ENCODE peak calls at places on chromosomes 7 and 10, in ten cellular contexts. Z is Peyer's patch; E is progenitor cell of endocrine pancreas; R is stimulated activated naive CD8-positive, alpha-beta T cell treated with anti-CD3 and anti-CD28 coated beads, Interleukin-15, Interleukin-2, amounts not matched to agents 100 U/mL and 50 U/mL, for 24 hours; P is anterior cingulate cortex; C is activated effector memory CD4-positive, alpha-beta T cell treated with anti-CD3 and anti-CD28 coated beads, Interleukin-2, amount 50 U/mL, for 16 hours; T is OCI-LY7; Y is activated CD4-positive, alpha-beta T cell treated with anti-CD3 and anti-CD28 coated beads, Interleukin-2, amount 50 U/mL, for 48 hours; U is stimulated activated CD4-positive, alpha-beta T cell treated with anti-CD3 and anti-CD28 coated beads, TNF-alpha, amount 100 ng/mL, for 1 hour; X is activated CD8-positive, alpha-beta memory T cell treated with anti-CD3 and anti-CD28 coated beads, Interleukin-2, amount 50 U/mL, for 48 hours. Q is an unnamed sample.

GRCh38 chr10:53841746-53842145 is 959.3 kb downstream of the PCDH15 start:
- DNase-seq in Y (no peak), X (no peak), P (no peak), U (no peak), T (no peak), C (no peak), E (no peak), R (no peak), Z (no peak), Q (no peak)

GRCh38 chr10:101709359-101710063 is 14.5 kb upstream of the FBXW4 start:
- DNase-seq in C (no peak), E (no peak), T (no peak), X (no peak), U (no peak), R (no peak), P (no peak), Z (no peak), Y (no peak), Q (no peak)

GRCh38 chr10:77432398-77432797 is 205.2 kb downstream of the KCNMA1 start:
- DNase-seq in C (no peak), R (no peak), X (no peak), T (no peak), P (no peak), Y (no peak), Z (no peak), E (no peak), U (no peak), Q (no peak)

GRCh38 chr7:100080895-100081534 is 508 bp downstream of the ZNF3 start:
- DNase-seq in E (no peak), Z (no peak), T (peak; percentile 19), P (no peak), Y (no peak), U (no peak), X (no peak), C (no peak), R (no peak), Q (no peak)

GRCh38 chr10:5033061-5033770 is 29.6 kb upstream of the AKR1C2 start:
- DNase-seq in X (no peak), Y (no peak), R (no peak), P (no peak), Z (no peak), E (no peak), C (no peak), U (no peak), T (no peak), Q (peak; percentile 42)

GRCh38 chr7:44279731-44280505 is 45.5 kb downstream of the CAMK2B start:
- DNase-seq in U (no peak), X (peak; percentile 42), Z (no peak), P (no peak), C (peak; percentile 27), E (no peak), Y (no peak), R (no peak), T (no peak), Q (no peak)

GRCh38 chr10:9814285-9814866 is 1203.3 kb upstream of the CELF2 start:
- DNase-seq in R (no peak), P (no peak), Z (no peak), E (no peak), Y (no peak), X (no peak), U (no peak), C (no peak), T (no peak), Q (no peak)

GRCh38 chr10:48625013-48625412 is 20.1 kb upstream of the ARHGAP22 start:
- DNase-seq in P (no peak), T (no peak), E (no peak), X (no peak), Y (no peak), R (no peak), U (no peak), Z (no peak), C (no peak), Q (no peak)

GRCh38 chr10:119654540-119654939 is 3.4 kb downstream of the BAG3 start:
- DNase-seq in Z (no peak), T (no peak), P (no peak), Y (no peak), X (no peak), C (no peak), E (no peak), U (no peak), R (no peak), Q (no peak)

GRCh38 chr7:38855389-38855788 is 53.6 kb downstream of the VPS41 start:
- DNase-seq in C (no peak), E (no peak), Z (no peak), Y (no peak), P (no peak), U (no peak), R (no peak), T (no peak), X (no peak), Q (no peak)

GRCh38 chr7:98049034-98049433 is 57.6 kb upstream of the LMTK2 start:
- DNase-seq in T (no peak), Y (no peak), C (no peak), R (no peak), P (no peak), E (no peak), U (no peak), Z (no peak), X (no peak), Q (no peak)

GRCh38 chr10:120052964-120053363 is 160.4 kb downstream of the SEC23IP start:
- DNase-seq in R (no peak), Z (no peak), U (no peak), Y (no peak), T (no peak), X (no peak), E (no peak), C (no peak), P (no peak), Q (no peak)

Q was measured in AG04450.